ENCODE peak calls at places on chromosomes 13 and 19, in seven cellular contexts. D is naive thymus-derived CD8-positive, alpha-beta T cell; R is head of caudate nucleus; K is caudate nucleus; T is M059J; S is hepatic stellate cell; Z is T-helper 2 cell. Q is an unnamed sample.
A peak's percentile ranks its signal among the peaks of the same experiment; 100 is the strongest.

GRCh38 chr13:47661076-47661475 is 340.0 kb downstream of the SUCLA2 start:
- DNase-seq in S (no peak), T (peak; percentile 80), R (no peak), K (no peak), Z (no peak), D (no peak), Q (peak; percentile 82)

GRCh38 chr19:4043410-4043809 is 23.3 kb downstream of the ZBTB7A start:
- DNase-seq in S (no peak), D (no peak), Z (no peak), T (no peak), K (no peak), R (no peak), Q (no peak)

GRCh38 chr13:92842145-92842544 is 384.5 kb upstream of the GPC6 start:
- DNase-seq in S (peak; percentile 13), Z (no peak), R (no peak), D (no peak), K (no peak), T (peak; percentile 75), Q (peak; percentile 73)

GRCh38 chr13:92379371-92379770 is 847.2 kb upstream of the GPC6 start:
- DNase-seq in Z (no peak), R (no peak), S (no peak), D (no peak), K (no peak), T (no peak), Q (no peak)

GRCh38 chr13:23488442-23488841 is 54.9 kb upstream of the SACS start:
- DNase-seq in D (no peak), R (no peak), K (no peak), S (peak; percentile 83), T (peak; percentile 98), Z (no peak), Q (no peak)

GRCh38 chr13:42876810-42877550 is 95.6 kb downstream of the FAM216B start:
- DNase-seq in K (no peak), S (no peak), D (no peak), R (no peak), T (peak; percentile 75), Z (no peak), Q (peak; percentile 31)

GRCh38 chr19:42441047-42441440 is 1.7 kb downstream of the CXCL17 start:
- DNase-seq in Z (peak; percentile 32), K (no peak), D (no peak), R (no peak), S (no peak), T (no peak), Q (no peak)

GRCh38 chr13:30145709-30146367 is 161.5 kb downstream of the KATNAL1 start:
- DNase-seq in S (no peak), K (no peak), D (no peak), Z (no peak), T (no peak), R (no peak), Q (no peak)

GRCh38 chr13:87123987-87124784 is 547.0 kb upstream of the SLITRK5 start:
- DNase-seq in Z (no peak), R (no peak), S (no peak), K (no peak), D (no peak), T (peak; percentile 95), Q (peak; percentile 62)

GRCh38 chr13:21326155-21327030 is 132.7 kb downstream of the ZDHHC20 start:
- DNase-seq in S (peak; percentile 44), R (peak; percentile 80), T (no peak), D (peak; percentile 14), K (peak; percentile 19), Z (no peak), Q (peak; percentile 77)

GRCh38 chr13:111881700-111882099 is 185.2 kb upstream of the SOX1 start:
- DNase-seq in S (no peak), Z (no peak), D (no peak), R (no peak), K (no peak), T (no peak), Q (no peak)

GRCh38 chr19:35508129-35508528 is 5.3 kb downstream of the DMKN start:
- DNase-seq in Z (no peak), T (no peak), D (no peak), K (no peak), S (no peak), R (no peak), Q (no peak)

GRCh38 chr13:52374873-52375411 is 31.0 kb downstream of the THSD1 start:
- DNase-seq in D (no peak), K (no peak), R (no peak), T (no peak), S (no peak), Z (no peak), Q (no peak)

GRCh38 chr19:11405846-11406643 is 13.1 kb downstream of the RGL3 start:
- DNase-seq in D (no peak), K (no peak), R (peak; percentile 55), T (no peak), S (no peak), Z (no peak), Q (no peak)

GRCh38 chr13:108676620-108677019 is 47.2 kb downstream of the MYO16 start:
- DNase-seq in D (no peak), R (no peak), T (no peak), S (no peak), K (no peak), Z (no peak), Q (no peak)

GRCh38 chr19:2375341-2376121 is 15.5 kb downstream of the TMPRSS9 start:
- DNase-seq in D (no peak), R (no peak), S (no peak), Z (no peak), T (no peak), K (no peak), Q (no peak)

GRCh38 chr13:113598481-113598880 is 13.9 kb downstream of the TFDP1 start:
- DNase-seq in R (no peak), K (no peak), S (no peak), D (no peak), Z (no peak), T (no peak), Q (no peak)

GRCh38 chr13:27678306-27679040 is 56.8 kb downstream of the POLR1D start:
- DNase-seq in T (peak; percentile 48), Z (no peak), D (no peak), K (no peak), R (no peak), S (no peak), Q (no peak)

GRCh38 chr19:33358408-33358807 is 15.1 kb upstream of the CEBPG start:
- DNase-seq in T (no peak), Z (no peak), R (no peak), S (no peak), K (no peak), D (no peak), Q (no peak)

GRCh38 chr19:5445667-5446066 is 9.6 kb upstream of the ZNRF4 start:
- DNase-seq in Z (no peak), S (no peak), K (no peak), D (no peak), R (peak; percentile 60), T (peak; percentile 61), Q (peak; percentile 40)

GRCh38 chr13:51814071-51814470 is 10.1 kb upstream of the DHRS12 start:
- DNase-seq in Z (no peak), K (no peak), D (no peak), T (no peak), S (no peak), R (no peak), Q (no peak)

GRCh38 chr13:112142401-112142930 is 75.5 kb downstream of the SOX1 start:
- DNase-seq in T (no peak), R (no peak), D (no peak), K (no peak), Z (no peak), S (no peak), Q (no peak)

GRCh38 chr13:39749528-39749927 is 94.1 kb downstream of the COG6 start:
- DNase-seq in S (no peak), T (no peak), D (no peak), Z (no peak), R (no peak), K (no peak), Q (no peak)

GRCh38 chr13:43831088-43831487 is 44.3 kb upstream of the ENOX1 start:
- DNase-seq in Z (no peak), K (no peak), S (no peak), T (no peak), D (no peak), R (no peak), Q (no peak)

GRCh38 chr13:41931337-41931736 is 29.6 kb downstream of the VWA8 start:
- DNase-seq in D (no peak), K (no peak), T (peak; percentile 10), R (no peak), S (no peak), Z (no peak), Q (peak; percentile 20)

GRCh38 chr13:20337894-20338551 is 105.9 kb upstream of the GJB6 start:
- DNase-seq in Z (no peak), D (no peak), R (no peak), T (no peak), K (no peak), S (no peak), Q (no peak)

GRCh38 chr13:79541426-79542049 is 60.6 kb downstream of the NDFIP2 start:
- DNase-seq in T (peak; percentile 58), D (peak; percentile 64), R (no peak), S (no peak), Z (peak; percentile 27), K (no peak), Q (peak; percentile 35)

GRCh38 chr13:91618315-91618714 is 219.9 kb downstream of the GPC5 start:
- DNase-seq in Z (no peak), R (no peak), S (no peak), K (no peak), T (no peak), D (no peak), Q (no peak)

GRCh38 chr13:40271931-40272775 is 394.3 kb downstream of the FOXO1 start:
- DNase-seq in R (peak; percentile 80), D (no peak), K (peak; percentile 25), T (peak; percentile 80), Z (no peak), S (peak; percentile 3), Q (peak; percentile 79)

Q was measured in AG08395.